ENCODE peak calls at places on chromosomes 3 and 15, in nine cellular contexts. I, V, S, B, X, Y, C, W and P are unnamed samples.
A peak's percentile ranks its signal among the peaks of the same experiment; 100 is the strongest.

GRCh38 chr3:177760803-177761202 is 563.5 kb upstream of the TBL1XR1 start:
- DNase-seq in I (no peak), V (no peak), S (no peak), B (no peak), X (no peak), Y (no peak), C (no peak), W (no peak), P (peak; percentile 57)

GRCh38 chr3:178967184-178967532 is 104.5 kb downstream of the ZMAT3 start:
- DNase-seq in I (no peak), V (no peak), S (no peak), B (no peak), X (peak; percentile 75), Y (no peak), C (no peak), W (no peak), P (no peak)

GRCh38 chr3:120442975-120443517 is 7.7 kb downstream of the FSTL1 start:
- DNase-seq in I (no peak), V (no peak), S (peak; percentile 46), B (no peak), X (no peak), Y (peak; percentile 50), C (no peak), W (no peak), P (no peak)

GRCh38 chr3:132659000-132659369 is 624 bp downstream of the ACAD11 start:
- DNase-seq in I (no peak), V (no peak), S (no peak), B (no peak), X (no peak), Y (no peak), C (no peak), W (no peak), P (no peak)

GRCh38 chr15:31235298-31236183 is 91.1 kb upstream of the KLF13 start:
- DNase-seq in I (peak; percentile 69), V (peak; percentile 61), S (peak; percentile 71), B (no peak), X (peak; percentile 45), Y (peak; percentile 25), C (no peak), W (no peak), P (no peak)

GRCh38 chr3:169497567-169498257 is 165.8 kb downstream of the MECOM start:
- DNase-seq in I (peak; percentile 73), V (no peak), S (no peak), B (no peak), X (no peak), Y (peak; percentile 2), C (no peak), W (no peak), P (no peak)

GRCh38 chr15:48101376-48101961 is 19.3 kb upstream of the SLC24A5 start:
- DNase-seq in I (no peak), V (no peak), S (no peak), B (no peak), X (no peak), Y (no peak), C (no peak), W (no peak), P (no peak)

GRCh38 chr3:46629571-46630517 is 17.5 kb downstream of the FAM240A start:
- DNase-seq in I (peak; percentile 73), V (peak; percentile 82), S (no peak), B (peak; percentile 67), X (peak; percentile 65), Y (peak; percentile 82), C (peak; percentile 85), W (peak; percentile 75), P (no peak)

GRCh38 chr3:82000773-82001172 is 239.3 kb upstream of the GBE1 start:
- DNase-seq in I (no peak), V (no peak), S (no peak), B (no peak), X (no peak), Y (no peak), C (no peak), W (no peak), P (no peak)

GRCh38 chr3:82353281-82354171 is 592.1 kb upstream of the GBE1 start:
- DNase-seq in I (no peak), V (no peak), S (no peak), B (no peak), X (no peak), Y (peak; percentile 1), C (no peak), W (no peak), P (no peak)

GRCh38 chr15:85383470-85384148 is 3.2 kb downstream of the AKAP13 start:
- DNase-seq in I (no peak), V (no peak), S (no peak), B (no peak), X (peak; percentile 63), Y (no peak), C (no peak), W (no peak), P (no peak)

GRCh38 chr3:195030791-195031321 is 240.1 kb downstream of the XXYLT1 start:
- DNase-seq in I (peak; percentile 44), V (no peak), S (no peak), B (no peak), X (no peak), Y (no peak), C (no peak), W (no peak), P (no peak)

GRCh38 chr3:53218136-53218535 is 37.7 kb downstream of the TKT start:
- DNase-seq in I (no peak), V (no peak), S (no peak), B (peak; percentile 48), X (peak; percentile 55), Y (no peak), C (no peak), W (no peak), P (no peak)

GRCh38 chr3:38366082-38366481 is 19.5 kb downstream of the XYLB start:
- DNase-seq in I (no peak), V (no peak), S (no peak), B (no peak), X (no peak), Y (no peak), C (no peak), W (no peak), P (no peak)

GRCh38 chr3:131193671-131194291 is 167.1 kb downstream of the NEK11 start:
- DNase-seq in I (peak; percentile 8), V (no peak), S (no peak), B (no peak), X (no peak), Y (no peak), C (no peak), W (no peak), P (no peak)

GRCh38 chr15:25887870-25888269 is 24.7 kb upstream of the ATP10A start:
- DNase-seq in I (no peak), V (no peak), S (no peak), B (no peak), X (no peak), Y (no peak), C (no peak), W (no peak), P (no peak)

GRCh38 chr15:73751896-73752816 is 995 bp downstream of the INSYN1 start:
- DNase-seq in I (no peak), V (no peak), S (no peak), B (no peak), X (no peak), Y (peak; percentile 24), C (no peak), W (no peak), P (no peak)

GRCh38 chr3:147945968-147946519 is 536.9 kb downstream of the ZIC1 start:
- DNase-seq in I (peak; percentile 91), V (peak; percentile 17), S (no peak), B (no peak), X (no peak), Y (peak; percentile 95), C (no peak), W (peak; percentile 79), P (peak; percentile 80)
- TF ChIP-seq CTCF in I (peak; percentile 89), V (peak; percentile 39), S (peak; percentile 31), B (peak; percentile 38), X (peak; percentile 49), Y (peak; percentile 80), C (peak; percentile 10), W (peak; percentile 76), P (peak; percentile 81)

GRCh38 chr3:48694610-48695051 is 8.9 kb upstream of the NCKIPSD start:
- DNase-seq in I (peak; percentile 94), V (peak; percentile 87), S (peak; percentile 88), B (no peak), X (no peak), Y (peak; percentile 94), C (peak; percentile 62), W (peak; percentile 51), P (peak; percentile 51)

GRCh38 chr3:48693826-48694225 is 8.1 kb upstream of the NCKIPSD start:
- DNase-seq in I (no peak), V (no peak), S (no peak), B (no peak), X (no peak), Y (no peak), C (no peak), W (no peak), P (no peak)

GRCh38 chr3:48692551-48692950 is 6.8 kb upstream of the NCKIPSD start:
- DNase-seq in I (no peak), V (no peak), S (no peak), B (no peak), X (no peak), Y (peak; percentile 35), C (no peak), W (no peak), P (no peak)

GRCh38 chr3:48696156-48696555 is 10.4 kb upstream of the NCKIPSD start:
- DNase-seq in I (no peak), V (no peak), S (no peak), B (no peak), X (no peak), Y (no peak), C (no peak), W (no peak), P (no peak)

DNA sequence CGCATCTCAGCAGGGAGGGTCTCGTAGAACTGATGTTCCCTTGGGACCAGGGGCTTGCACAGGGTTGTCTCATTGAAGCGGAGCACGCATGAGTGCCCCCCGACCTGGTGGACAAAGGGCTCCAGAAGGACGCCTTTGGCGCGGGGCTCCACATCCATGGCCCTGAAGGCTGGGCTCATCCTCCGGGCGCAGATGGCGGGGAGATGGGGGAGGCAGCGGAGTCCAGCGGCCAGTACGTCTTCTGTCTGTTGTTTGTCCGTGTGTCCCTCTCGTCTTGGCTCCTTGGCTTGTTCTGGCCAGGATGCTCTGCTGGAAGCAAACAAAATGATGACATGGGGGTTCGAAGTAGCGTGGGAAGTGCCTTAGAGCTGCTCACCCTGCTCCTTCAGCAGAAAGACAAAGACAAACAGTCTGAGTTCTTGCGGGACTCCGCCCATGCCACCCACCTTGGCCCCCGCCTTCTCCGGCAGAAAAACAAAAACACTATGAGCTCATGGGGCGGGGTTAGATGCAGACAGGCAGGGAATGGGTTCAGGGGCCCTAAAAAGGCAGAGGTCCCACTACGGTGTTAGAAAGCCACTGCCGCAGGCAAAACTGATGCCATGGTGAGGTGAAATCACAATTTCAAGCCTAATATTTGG is 9.5 kb upstream of the NCKIPSD start:
- DNase-seq in I (peak; percentile 89), V (peak; percentile 81), S (peak; percentile 87), B (no peak), X (no peak), Y (peak; percentile 79), C (peak; percentile 40), W (no peak), P (no peak)
- H3K4me3 ChIP-seq in I (peak overlapping the region; percentile 58), V (peak overlapping the region; percentile 56), S (peak overlapping the region; percentile 79), B (peak overlapping the region; percentile 42), X (no peak overlapping the region), Y (peak overlapping the region; percentile 22), C (no peak overlapping the region), W (peak overlapping the region; percentile 10), P (peak overlapping the region; percentile 25)

GRCh38 chr3:100425321-100425720 is 24.0 kb downstream of the LNP1 start:
- DNase-seq in I (peak; percentile 18), V (no peak), S (no peak), B (no peak), X (no peak), Y (no peak), C (no peak), W (no peak), P (no peak)
- TF ChIP-seq CTCF in I (no peak), V (no peak), S (no peak), B (no peak), X (no peak), Y (no peak), C (no peak), W (no peak), P (no peak)

GRCh38 chr3:160403796-160404510 is 4.5 kb downstream of the SMC4 start:
- DNase-seq in I (peak; percentile 58), V (no peak), S (no peak), B (no peak), X (no peak), Y (peak; percentile 27), C (no peak), W (no peak), P (no peak)
- H3K4me3 ChIP-seq in I (peak overlapping the region; percentile 96), V (no peak overlapping the region), S (peak overlapping the region; percentile 91), B (peak overlapping the region; percentile 78), X (peak overlapping the region; percentile 100), Y (peak overlapping the region; percentile 75), C (no peak overlapping the region), W (peak overlapping the region; percentile 94), P (peak overlapping the region; percentile 25)